ENCODE peak calls at places on chromosomes 5 and 9, in ten cellular contexts. M, W, B, F, K, H, U, Y, P and Q are unnamed samples.

GRCh38 chr5:133861161-133861737 is 107.2 kb downstream of the C5orf15 start:
- DNase-seq in B (no peak), W (no peak), H (no peak), Y (peak), M (no peak), K (no peak), P (no peak), F (no peak), U (no peak), Q (no peak)

GRCh38 chr5:31413030-31413812 is 118.7 kb downstream of the DROSHA start:
- DNase-seq in W (no peak), F (no peak), B (no peak), U (no peak), P (no peak), Y (no peak), K (no peak), H (peak), M (no peak), Q (no peak)

GRCh38 chr9:135877776-135878527 is 29.4 kb downstream of the CAMSAP1 start:
- DNase-seq in U (no peak), P (no peak), F (no peak), Y (no peak), H (peak), K (no peak), M (no peak), B (no peak), W (no peak), Q (no peak)

GRCh38 chr5:150419630-150420270 is 7.0 kb upstream of the CD74 start:
- DNase-seq in B (no peak), U (no peak), F (no peak), P (no peak), H (no peak), W (no peak), Y (no peak), M (no peak), K (no peak), Q (no peak)

GRCh38 chr5:38134750-38135330 is 123.5 kb upstream of the EGFLAM start:
- DNase-seq in P (no peak), M (no peak), K (no peak), Y (no peak), H (peak), F (no peak), W (no peak), U (no peak), B (no peak), Q (no peak)

GRCh38 chr9:118401551-118401950 is 697.3 kb downstream of the TLR4 start:
- DNase-seq in P (no peak), K (no peak), F (no peak), Y (no peak), W (no peak), H (no peak), U (no peak), M (no peak), B (no peak), Q (no peak)

GRCh38 chr9:123678038-123678877 is 251.7 kb downstream of the DENND1A start:
- DNase-seq in U (peak), Y (no peak), M (no peak), H (no peak), F (no peak), W (no peak), P (no peak), B (no peak), K (no peak), Q (no peak)

GRCh38 chr5:179795049-179795862 is 1.5 kb downstream of the LTC4S start:
- DNase-seq in Y (no peak), F (no peak), U (no peak), P (peak), M (no peak), B (no peak), W (no peak), K (no peak), H (no peak), Q (no peak)

GRCh38 chr5:144429405-144429804 is 258.7 kb downstream of the KCTD16 start:
- DNase-seq in H (no peak), W (no peak), U (no peak), M (no peak), K (no peak), B (no peak), P (no peak), Y (no peak), F (no peak), Q (no peak)

GRCh38 chr5:51159164-51159563 is 224.1 kb upstream of the ISL1 start:
- DNase-seq in P (no peak), K (no peak), F (no peak), B (no peak), W (no peak), Y (no peak), H (no peak), U (no peak), M (no peak), Q (no peak)

GRCh38 chr5:54440456-54440893 is 15.0 kb upstream of the HSPB3 start:
- DNase-seq in P (no peak), U (no peak), M (no peak), Y (no peak), K (no peak), F (no peak), H (no peak), W (no peak), B (no peak), Q (no peak)

GRCh38 chr9:19641046-19641445 is 147.8 kb downstream of the SLC24A2 start:
- DNase-seq in U (no peak), H (peak), K (no peak), Y (no peak), F (no peak), W (no peak), M (no peak), B (no peak), P (no peak), Q (no peak)

GRCh38 chr9:92097997-92098482 is 17.2 kb downstream of the SPTLC1 start:
- DNase-seq in Y (peak), W (peak), K (peak), H (no peak), U (peak), M (peak), P (peak), B (peak), F (no peak), Q (no peak)

GRCh38 chr9:122379340-122379739 is 8.5 kb downstream of the PTGS1 start:
- DNase-seq in P (no peak), W (no peak), K (no peak), F (no peak), Y (no peak), B (no peak), U (no peak), H (no peak), M (no peak), Q (no peak)

GRCh38 chr9:114372971-114373591 is 14.7 kb downstream of the AKNA start:
- DNase-seq in Y (peak), M (peak), B (peak), P (peak), F (no peak), K (peak), H (no peak), W (peak), U (no peak), Q (no peak)

GRCh38 chr9:133558191-133559126 is 24.0 kb downstream of the ADAMTSL2 start:
- DNase-seq in W (no peak), K (no peak), Y (no peak), M (peak), F (peak), H (peak), B (no peak), U (no peak), P (no peak), Q (peak)

GRCh38 chr5:118778951-118779350 is 209.4 kb downstream of the DTWD2 start:
- DNase-seq in B (no peak), K (no peak), Y (no peak), M (no peak), W (no peak), P (no peak), U (no peak), F (no peak), H (no peak), Q (no peak)

GRCh38 chr9:124348831-124349230 is 66.4 kb downstream of the PSMB7 start:
- DNase-seq in K (no peak), Y (no peak), P (peak), H (no peak), F (no peak), M (no peak), B (no peak), W (no peak), U (no peak), Q (no peak)

GRCh38 chr5:116459306-116459705 is 115.3 kb downstream of the SEMA6A start:
- DNase-seq in B (no peak), K (no peak), W (no peak), Y (no peak), P (no peak), M (no peak), F (no peak), U (no peak), H (no peak), Q (no peak)

GRCh38 chr5:137486707-137487106 is 12.4 kb downstream of the SPOCK1 start:
- DNase-seq in K (no peak), W (no peak), F (peak), Y (no peak), U (no peak), M (no peak), B (no peak), P (no peak), H (peak), Q (no peak)

GRCh38 chr5:88686743-88687142 is 196.2 kb downstream of the MEF2C start:
- DNase-seq in Y (no peak), H (no peak), U (no peak), W (no peak), K (no peak), P (no peak), F (no peak), M (no peak), B (no peak), Q (no peak)

GRCh38 chr5:135930029-135930948 is 24.5 kb downstream of the LECT2 start:
- DNase-seq in H (no peak), W (no peak), B (no peak), U (no peak), K (no peak), M (peak), Y (no peak), F (no peak), P (no peak), Q (no peak)

GRCh38 chr9:38482918-38483592 is 58.8 kb upstream of the IGFBPL1 start:
- DNase-seq in U (no peak), P (no peak), Y (no peak), H (no peak), K (no peak), M (no peak), W (no peak), F (no peak), B (no peak), Q (no peak)

GRCh38 chr5:57416246-57416996 is 66.2 kb downstream of the ACTBL2 start:
- DNase-seq in Y (no peak), M (no peak), F (peak), K (no peak), U (no peak), H (no peak), W (no peak), B (no peak), P (no peak), Q (peak)

GRCh38 chr5:5220896-5221295 is 80.8 kb downstream of the ADAMTS16 start:
- DNase-seq in U (no peak), W (no peak), M (no peak), Y (no peak), F (no peak), H (peak), B (no peak), P (no peak), K (no peak), Q (no peak)

GRCh38 chr9:93111371-93112115 is 15.5 kb downstream of the CARD19 start:
- DNase-seq in H (no peak), M (no peak), W (no peak), P (peak), B (no peak), K (no peak), U (no peak), F (peak), Y (no peak), Q (no peak)

GRCh38 chr9:33180526-33181184 is 13.5 kb upstream of the B4GALT1 start:
- DNase-seq in W (no peak), H (no peak), U (no peak), P (no peak), K (no peak), M (no peak), Y (no peak), B (no peak), F (peak), Q (no peak)

GRCh38 chr9:107484117-107484723 is 5.3 kb downstream of the KLF4 start:
- DNase-seq in P (no peak), B (no peak), W (no peak), H (peak), M (peak), F (peak), Y (no peak), K (no peak), U (peak), Q (no peak)

GRCh38 chr5:91225848-91226686 is 157.1 kb downstream of the ARRDC3 start:
- DNase-seq in F (no peak), B (peak), P (no peak), W (peak), H (no peak), U (peak), K (peak), M (peak), Y (peak), Q (no peak)

GRCh38 chr9:38671372-38671731 is 48.6 kb downstream of the FAM240B start:
- DNase-seq in W (no peak), F (no peak), P (no peak), M (no peak), U (no peak), B (no peak), K (no peak), Y (no peak), H (peak), Q (no peak)

GRCh38 chr9:124392254-124392653 is 23.0 kb downstream of the PSMB7 start:
- DNase-seq in Y (no peak), F (no peak), U (no peak), K (no peak), W (no peak), H (no peak), B (no peak), P (no peak), M (no peak), Q (peak)